ENCODE peak calls at places on chromosomes 3 and 15, in six cellular contexts. Y, F, W, I, M and J are unnamed samples.

GRCh38 chr15:71143373-71144310 is 28.4 kb downstream of the THSD4 start:
- DNase-seq in Y (no peak), F (no peak), W (no peak), I (no peak), M (no peak), J (peak; percentile 38)

GRCh38 chr3:42209917-42210316 is 56.1 kb downstream of the CCK start:
- DNase-seq in Y (no peak), F (no peak), W (no peak), I (no peak), M (no peak), J (no peak)

GRCh38 chr3:135362889-135363288 is 567.8 kb downstream of the EPHB1 start:
- DNase-seq in Y (no peak), F (no peak), W (no peak), I (no peak), M (no peak), J (no peak)

GRCh38 chr3:189340680-189341460 is 169.1 kb downstream of the TPRG1 start:
- DNase-seq in Y (peak; percentile 2), F (peak; percentile 23), W (peak; percentile 23), I (no peak), M (no peak), J (peak; percentile 24)

GRCh38 chr3:173135059-173135458 is 6.0 kb downstream of the SPATA16 start:
- DNase-seq in Y (no peak), F (no peak), W (no peak), I (no peak), M (no peak), J (no peak)

GRCh38 chr3:168096210-168096795 is 579 bp upstream of the GOLIM4 start:
- DNase-seq in Y (peak; percentile 85), F (peak; percentile 48), W (peak; percentile 83), I (peak; percentile 56), M (no peak), J (peak; percentile 87)

GRCh38 chr3:24088782-24089181 is 143.7 kb downstream of the NR1D2 start:
- DNase-seq in Y (peak; percentile 27), F (no peak), W (peak; percentile 28), I (no peak), M (no peak), J (peak; percentile 20)

GRCh38 chr15:28994142-28994829 is 108.5 kb downstream of the APBA2 start:
- DNase-seq in Y (no peak), F (no peak), W (no peak), I (no peak), M (no peak), J (no peak)

GRCh38 chr15:74173545-74174215 is at the start of gene ISLR:
- DNase-seq in Y (no peak), F (no peak), W (no peak), I (no peak), M (no peak), J (no peak)

GRCh38 chr15:90435652-90436337 is 47.8 kb downstream of the IQGAP1 start:
- DNase-seq in Y (no peak), F (no peak), W (no peak), I (no peak), M (no peak), J (no peak)

GRCh38 chr3:64932666-64933342 is 245.0 kb upstream of the ADAMTS9 start:
- DNase-seq in Y (no peak), F (no peak), W (no peak), I (no peak), M (no peak), J (no peak)

GRCh38 chr15:67979281-67979680 is 74.8 kb upstream of the PIAS1 start:
- DNase-seq in Y (no peak), F (no peak), W (no peak), I (no peak), M (no peak), J (no peak)

GRCh38 chr15:23574742-23575141 is 9.3 kb downstream of the MKRN3 start:
- DNase-seq in Y (peak; percentile 13), F (no peak), W (no peak), I (no peak), M (no peak), J (no peak)

GRCh38 chr3:46935168-46935858 is 41.2 kb downstream of the CCDC12 start:
- DNase-seq in Y (peak; percentile 86), F (peak; percentile 95), W (peak; percentile 65), I (no peak), M (peak; percentile 64), J (peak; percentile 92)

GRCh38 chr15:70133296-70133695 is 35.6 kb upstream of the TLE3 start:
- DNase-seq in Y (no peak), F (no peak), W (no peak), I (no peak), M (no peak), J (no peak)

GRCh38 chr15:58404722-58405121 is 27.1 kb upstream of the LIPC start:
- DNase-seq in Y (no peak), F (no peak), W (no peak), I (no peak), M (no peak), J (no peak)

GRCh38 chr3:188507244-188507720 is 353.3 kb downstream of the LPP start:
- DNase-seq in Y (no peak), F (peak; percentile 22), W (no peak), I (no peak), M (no peak), J (peak; percentile 8)

GRCh38 chr3:134002326-134002725 is 27.4 kb downstream of the SLCO2A1 start:
- DNase-seq in Y (no peak), F (no peak), W (no peak), I (no peak), M (no peak), J (no peak)

GRCh38 chr3:64213224-64213893 is 11.9 kb downstream of the PRICKLE2 start:
- DNase-seq in Y (no peak), F (no peak), W (no peak), I (no peak), M (no peak), J (no peak)

GRCh38 chr3:186719945-186720739 is 3.0 kb downstream of the KNG1 start:
- DNase-seq in Y (peak; percentile 41), F (no peak), W (no peak), I (no peak), M (no peak), J (peak; percentile 10)

GRCh38 chr15:59280855-59281254 is 74.2 kb downstream of the LDHAL6B start:
- DNase-seq in Y (no peak), F (no peak), W (no peak), I (no peak), M (no peak), J (no peak)

GRCh38 chr15:28901987-28902745 is 16.4 kb downstream of the APBA2 start:
- DNase-seq in Y (peak; percentile 79), F (no peak), W (no peak), I (no peak), M (no peak), J (no peak)

GRCh38 chr15:64624242-64624641 is 151.1 kb downstream of the RBPMS2 start:
- DNase-seq in Y (no peak), F (no peak), W (no peak), I (no peak), M (no peak), J (no peak)

GRCh38 chr15:64620991-64621495 is 154.3 kb downstream of the RBPMS2 start:
- DNase-seq in Y (no peak), F (no peak), W (no peak), I (no peak), M (no peak), J (no peak)

GRCh38 chr15:64623347-64624024 is 151.9 kb downstream of the RBPMS2 start:
- DNase-seq in Y (no peak), F (no peak), W (no peak), I (peak; percentile 54), M (no peak), J (no peak)

GRCh38 chr15:64619880-64620839 is 155.2 kb downstream of the RBPMS2 start:
- DNase-seq in Y (no peak), F (no peak), W (no peak), I (no peak), M (no peak), J (no peak)

GRCh38 chr15:64622410-64623260 is 152.8 kb downstream of the RBPMS2 start:
- DNase-seq in Y (peak; percentile 23), F (no peak), W (no peak), I (peak; percentile 96), M (no peak), J (no peak)
- TF ChIP-seq ZNF274 in Y (no peak), F (no peak), W (no peak), I (no peak), M (no peak), J (no peak)

DNA sequence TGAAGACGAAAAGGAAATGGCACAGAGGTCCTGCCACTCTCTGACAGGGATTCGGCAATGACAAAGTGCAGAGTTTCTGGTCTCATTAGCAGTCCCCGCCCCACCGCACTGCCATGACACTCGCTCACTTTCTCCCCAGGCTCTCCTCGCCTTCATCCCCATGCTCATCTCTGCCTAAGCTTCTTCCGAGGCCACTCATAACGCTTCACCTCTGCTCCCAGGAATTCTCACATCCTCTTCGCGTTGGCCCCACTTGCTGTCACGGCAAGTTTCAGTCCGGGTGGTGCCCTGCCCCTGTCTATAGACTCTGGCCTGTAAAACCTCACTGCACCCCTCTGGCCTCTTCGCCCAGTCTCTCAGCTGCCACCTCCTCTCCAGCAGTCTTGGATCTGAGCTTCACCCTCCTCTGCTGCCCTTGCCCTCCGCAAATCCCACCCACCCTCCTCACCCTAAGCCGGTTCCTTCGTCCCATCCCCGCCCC is 654 bp downstream of the RUBCN start:
- DNase-seq in Y (peak; percentile 44), F (no peak), W (no peak), I (no peak), M (no peak), J (no peak)
- TF ChIP-seq ZNF274 in Y (no peak), F (no peak), W (no peak), I (no peak), M (no peak), J (no peak)

GRCh38 chr3:20041197-20041780 is 1.0 kb downstream of the KAT2B start:
- DNase-seq in Y (peak; percentile 94), F (peak; percentile 46), W (no peak), I (no peak), M (no peak), J (peak; percentile 61)
- TF ChIP-seq ZNF274 in Y (no peak), F (no peak), W (no peak), I (no peak), M (no peak), J (no peak)

GRCh38 chr3:146594843-146595482 is 10.2 kb downstream of the PLSCR5 start:
- DNase-seq in Y (peak; percentile 16), F (no peak), W (peak; percentile 16), I (no peak), M (no peak), J (peak; percentile 12)

GRCh38 chr3:146585156-146585555 is 20.0 kb downstream of the PLSCR5 start:
- DNase-seq in Y (no peak), F (no peak), W (no peak), I (no peak), M (no peak), J (no peak)

GRCh38 chr3:146593776-146594175 is 11.4 kb downstream of the PLSCR5 start:
- DNase-seq in Y (peak; percentile 1), F (no peak), W (no peak), I (no peak), M (no peak), J (no peak)

GRCh38 chr3:146590521-146590920 is 14.6 kb downstream of the PLSCR5 start:
- DNase-seq in Y (no peak), F (no peak), W (no peak), I (no peak), M (no peak), J (no peak)

DNA sequence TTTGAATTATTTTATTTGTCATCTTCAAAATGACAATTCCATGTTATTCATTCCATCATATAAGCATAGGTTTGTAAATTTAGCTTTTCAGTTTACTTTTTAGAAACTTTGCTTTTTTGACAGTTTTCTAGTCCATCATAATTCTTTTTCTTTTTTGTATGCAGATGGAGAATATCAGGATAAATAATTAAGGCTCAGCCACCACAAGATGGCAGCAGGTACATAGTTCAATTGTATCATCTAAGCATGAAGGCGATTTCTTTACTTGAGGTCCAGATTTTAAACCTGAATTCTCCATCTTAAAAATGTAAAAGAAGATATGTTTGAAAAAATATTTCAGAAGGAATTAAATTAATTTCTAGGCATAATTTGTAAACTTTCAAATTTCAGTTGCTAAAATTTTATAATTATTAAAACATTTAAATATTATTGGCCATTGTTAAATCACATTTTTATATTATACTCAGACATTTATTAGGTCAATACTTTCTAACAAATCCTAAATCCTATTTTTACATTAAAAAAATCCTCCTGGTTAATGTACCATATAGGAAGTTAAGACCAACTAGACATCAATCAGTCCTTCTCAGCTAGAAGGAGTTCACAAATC is 15.1 kb downstream of the PLSCR5 start:
- DNase-seq in Y (peak; percentile 46), F (peak; percentile 9), W (peak; percentile 27), I (no peak), M (no peak), J (peak; percentile 52)
- TF ChIP-seq ZNF274 in Y (no peak), F (no peak), W (no peak), I (no peak), M (no peak), J (no peak)